ENCODE peak calls at places on chromosomes 2 and 18, in seven cellular contexts. S, I, K, N, R, E and X are unnamed samples.

GRCh38 chr2:121088251-121089004 is 196.6 kb downstream of the TFCP2L1 start:
- DNase-seq in I (no peak), K (no peak), S (no peak), R (peak; percentile 47), N (no peak), E (no peak), X (no peak)

GRCh38 chr2:25617948-25618646 is 55.3 kb downstream of the DTNB start:
- DNase-seq in R (no peak), K (no peak), E (no peak), I (no peak), S (no peak), N (no peak), X (no peak)

GRCh38 chr2:145350011-145350410 is 830.1 kb upstream of the ZEB2 start:
- DNase-seq in I (no peak), E (no peak), R (no peak), S (no peak), K (no peak), N (no peak), X (no peak)

GRCh38 chr18:44537521-44537920 is 143.2 kb upstream of the SETBP1 start:
- DNase-seq in I (no peak), S (peak; percentile 84), N (peak; percentile 41), E (no peak), R (no peak), K (no peak), X (no peak)

GRCh38 chr2:193462411-193462810 is 1267.7 kb upstream of the TMEFF2 start:
- DNase-seq in I (no peak), N (no peak), R (no peak), S (no peak), E (no peak), K (no peak), X (no peak)

GRCh38 chr18:11655605-11655932 is 33.5 kb upstream of the GNAL start:
- DNase-seq in I (no peak), N (no peak), R (no peak), K (no peak), S (no peak), E (no peak), X (no peak)

GRCh38 chr2:123086613-123087012 is 938.5 kb upstream of the CNTNAP5 start:
- DNase-seq in I (no peak), K (no peak), E (no peak), N (no peak), S (no peak), R (no peak), X (no peak)

GRCh38 chr2:97660775-97661417 is 2.9 kb downstream of the ACTR1B start:
- DNase-seq in E (no peak), S (no peak), K (no peak), I (no peak), N (peak; percentile 78), R (no peak), X (no peak)

GRCh38 chr18:79927597-79928562 is 23.6 kb downstream of the SLC66A2 start:
- DNase-seq in E (no peak), S (no peak), I (no peak), R (peak; percentile 42), K (no peak), N (peak; percentile 45), X (no peak)

GRCh38 chr2:30361751-30362394 is 85.2 kb upstream of the LCLAT1 start:
- DNase-seq in I (no peak), R (no peak), N (no peak), S (peak; percentile 92), K (no peak), E (no peak), X (no peak)

GRCh38 chr18:63834471-63835113 is 52.9 kb upstream of the SERPINB2 start:
- DNase-seq in S (no peak), K (no peak), E (no peak), R (no peak), N (no peak), I (no peak), X (no peak)

GRCh38 chr18:55582325-55582724 is 5.7 kb downstream of the TCF4 start:
- DNase-seq in N (no peak), E (peak; percentile 53), S (no peak), K (no peak), R (no peak), I (no peak), X (no peak)

GRCh38 chr2:230823264-230823964 is 41.3 kb upstream of the ITM2C start:
- DNase-seq in K (no peak), I (no peak), E (no peak), S (no peak), N (no peak), R (no peak), X (no peak)

DNA sequence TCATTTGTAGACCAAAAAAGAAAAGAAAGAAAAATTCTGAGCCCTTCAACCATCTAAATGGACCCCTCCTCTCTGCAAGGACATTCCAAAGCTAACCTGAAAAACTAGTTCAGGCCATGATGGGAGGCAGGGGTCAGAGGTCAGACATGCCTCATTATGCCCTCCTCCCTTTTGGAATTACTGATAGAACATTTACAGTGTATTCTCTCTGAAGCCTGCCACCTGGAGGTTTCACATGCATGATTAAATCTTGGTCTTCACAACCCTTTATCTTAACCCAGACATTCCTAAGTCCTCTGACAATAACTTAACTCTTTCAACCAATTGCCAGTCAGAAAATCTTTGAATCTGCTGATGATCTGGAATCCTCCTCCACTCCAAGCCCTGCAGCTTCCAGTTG is 86.0 kb downstream of the SPP2 start:
- DNase-seq in E (peak; percentile 85), R (no peak), K (no peak), N (no peak), I (no peak), S (no peak), X (no peak)
- TF ChIP-seq CTCF in E (peak; percentile 15), R (no peak), K (no peak), N (no peak), I (no peak), S (peak; percentile 43), X (no peak)

GRCh38 chr2:234495801-234496441 is 960 bp downstream of the ARL4C start:
- DNase-seq in N (peak; percentile 84), E (peak; percentile 13), K (no peak), R (no peak), S (no peak), I (no peak), X (peak; percentile 38)

GRCh38 chr2:234495076-234495800 is 1.6 kb downstream of the ARL4C start:
- DNase-seq in R (no peak), S (no peak), N (peak; percentile 79), I (no peak), E (peak; percentile 37), K (no peak), X (no peak)

GRCh38 chr2:234497592-234498023 is 727 bp upstream of the ARL4C start:
- DNase-seq in N (no peak), S (no peak), K (no peak), I (no peak), E (no peak), R (no peak), X (no peak)

GRCh38 chr2:234496442-234496834 is 443 bp downstream of the ARL4C start:
- DNase-seq in S (no peak), N (peak; percentile 84), I (no peak), E (no peak), R (no peak), K (no peak), X (no peak)

GRCh38 chr2:234496835-234497591 is at the start of gene ARL4C:
- DNase-seq in E (peak; percentile 47), N (peak; percentile 94), R (no peak), S (no peak), I (peak; percentile 83), K (peak; percentile 58), X (peak; percentile 70)
- TF ChIP-seq CTCF in E (no peak), N (no peak), R (no peak), S (no peak), I (peak; percentile 5), K (no peak), X (no peak)

DNA sequence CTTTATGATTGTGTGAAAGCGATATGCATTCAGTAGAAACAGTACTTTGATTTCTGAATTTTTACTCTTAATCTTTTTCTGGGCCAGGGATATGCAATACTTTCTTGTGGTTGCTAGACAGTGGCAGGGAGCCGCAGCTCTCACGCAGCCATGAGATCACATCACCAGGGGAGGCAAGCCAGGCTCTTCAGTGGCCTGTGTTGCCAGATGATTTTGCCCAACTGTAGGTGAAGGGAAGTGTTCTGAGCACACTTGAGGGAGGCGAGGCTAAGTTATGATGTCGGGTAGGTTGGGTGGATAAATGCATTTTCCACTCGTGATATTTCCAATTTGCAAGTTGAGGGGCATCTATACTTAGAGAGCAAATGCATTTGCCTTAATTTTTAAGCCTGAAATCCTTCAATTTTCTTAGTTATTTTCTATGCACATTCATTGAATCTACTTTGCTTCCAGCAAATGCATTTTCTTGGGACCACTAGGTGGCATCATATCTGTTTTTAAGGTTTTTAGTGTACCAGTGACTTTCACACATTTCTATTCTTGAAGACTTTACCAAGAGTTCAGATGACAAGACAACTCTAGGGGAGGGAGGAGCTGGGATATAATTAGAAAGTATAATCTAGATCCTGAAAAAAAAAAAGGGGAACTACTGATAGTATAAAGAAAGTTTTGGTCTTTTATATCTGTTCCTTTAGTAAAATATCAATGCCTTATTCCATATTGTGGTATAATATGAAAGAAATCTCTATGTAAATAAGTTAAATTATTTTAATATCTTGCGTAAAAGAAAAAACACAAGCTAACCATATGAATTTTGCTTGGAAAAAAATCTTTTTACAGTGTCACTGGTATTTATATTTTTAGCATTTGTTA is 643.3 kb downstream of the SOCS6 start:
- DNase-seq in R (no peak), N (no peak), E (no peak), S (peak; percentile 2), K (no peak), I (no peak), X (no peak)
- TF ChIP-seq CTCF in R (no peak), N (peak; percentile 62), E (peak; percentile 29), S (peak; percentile 71), K (peak; percentile 74), I (peak; percentile 37), X (no peak)

GRCh38 chr2:152555048-152555447 is 162.2 kb downstream of the PRPF40A start:
- DNase-seq in N (no peak), R (no peak), E (peak; percentile 28), K (no peak), I (no peak), S (no peak), X (no peak)
- TF ChIP-seq CTCF in N (no peak), R (no peak), E (peak; percentile 69), K (no peak), I (no peak), S (peak; percentile 45), X (no peak)

GRCh38 chr2:221674446-221674845 is 102.3 kb upstream of the EPHA4 start:
- DNase-seq in N (no peak), S (no peak), I (no peak), R (no peak), E (no peak), K (no peak), X (no peak)

GRCh38 chr2:221676566-221677172 is 104.6 kb upstream of the EPHA4 start:
- DNase-seq in N (no peak), S (no peak), E (no peak), R (no peak), I (no peak), K (no peak), X (no peak)

GRCh38 chr2:221677688-221678087 is 105.6 kb upstream of the EPHA4 start:
- DNase-seq in K (no peak), I (no peak), S (no peak), E (no peak), N (no peak), R (no peak), X (no peak)

GRCh38 chr2:221673248-221673647 is 101.1 kb upstream of the EPHA4 start:
- DNase-seq in K (no peak), S (no peak), N (no peak), I (no peak), E (no peak), R (no peak), X (no peak)

GRCh38 chr2:221675509-221675908 is 103.4 kb upstream of the EPHA4 start:
- DNase-seq in K (no peak), R (no peak), S (no peak), E (no peak), I (no peak), N (no peak), X (no peak)
- TF ChIP-seq CTCF in K (no peak), R (no peak), S (no peak), E (no peak), I (no peak), N (no peak), X (no peak)